ENCODE peak calls at places on chromosomes 13 and 19, in eight cellular contexts. R, P, D, H, E, J, Z and I are unnamed samples.

GRCh38 chr13:80523134-80523533 is 182.2 kb upstream of the SPRY2 start:
- DNase-seq in H (no peak), Z (no peak), R (no peak), J (no peak), P (no peak), E (no peak), D (no peak), I (no peak)

GRCh38 chr13:33875658-33876401 is 57.9 kb downstream of the RFC3 start:
- DNase-seq in P (no peak), J (no peak), H (no peak), R (no peak), Z (no peak), D (no peak), E (no peak), I (no peak)

GRCh38 chr19:58059003-58059671 is at the start of gene ZNF135:
- DNase-seq in D (peak), J (peak), R (peak), P (peak), H (peak), E (no peak), Z (no peak), I (peak)

GRCh38 chr19:6258812-6259311 is 20.9 kb downstream of the MLLT1 start:
- DNase-seq in Z (no peak), J (no peak), P (no peak), R (no peak), H (no peak), E (no peak), D (no peak), I (no peak)

GRCh38 chr19:40252395-40252794 is 25.9 kb upstream of the CCNP start:
- DNase-seq in R (no peak), J (no peak), Z (no peak), P (no peak), D (no peak), E (no peak), H (no peak), I (no peak)

GRCh38 chr19:17560205-17560595 is 4.8 kb downstream of the COLGALT1 start:
- DNase-seq in D (peak), J (no peak), H (no peak), P (peak), R (peak), E (peak), Z (no peak), I (peak)

GRCh38 chr13:112958127-112958989 is 10.7 kb upstream of the MCF2L start:
- DNase-seq in P (peak), H (no peak), R (no peak), J (no peak), E (no peak), Z (no peak), D (no peak), I (peak)

GRCh38 chr19:2315818-2316353 is 7.9 kb upstream of the LINGO3 start:
- DNase-seq in P (peak), D (peak), J (peak), R (no peak), E (no peak), Z (no peak), H (no peak), I (peak)

GRCh38 chr13:65744761-65745160 is 1485.4 kb downstream of the PCDH9 start:
- DNase-seq in P (no peak), E (no peak), J (no peak), R (peak), H (no peak), D (no peak), Z (no peak), I (no peak)